ENCODE peak calls at places on chromosomes 16 and 17, in nine cellular contexts. F, J, V, U, A, W, Z, I and Q are unnamed samples.

GRCh38 chr17:81662002-81662401 is 4.4 kb downstream of the OXLD1 start:
- DNase-seq in A (no peak), F (no peak), I (no peak), V (no peak), W (no peak), Z (no peak), U (no peak), J (no peak), Q (no peak)

GRCh38 chr16:58494981-58495860 is 4.7 kb upstream of the NDRG4 start:
- DNase-seq in U (peak; percentile 93), V (peak; percentile 94), W (peak; percentile 98), F (no peak), J (peak; percentile 99), A (peak; percentile 85), Z (no peak), I (peak; percentile 92), Q (no peak)

GRCh38 chr17:49861150-49861884 is 13.4 kb upstream of the TAC4 start:
- DNase-seq in F (peak; percentile 43), Z (peak; percentile 18), U (no peak), W (no peak), A (peak; percentile 75), V (peak; percentile 57), J (peak; percentile 27), I (no peak), Q (no peak)

GRCh38 chr17:41492351-41492750 is 2.6 kb upstream of the KRT36 start:
- DNase-seq in I (peak; percentile 23), U (no peak), V (no peak), Z (no peak), F (no peak), J (peak; percentile 33), W (no peak), A (no peak), Q (no peak)

GRCh38 chr17:70913086-70913485 is 743.8 kb downstream of the KCNJ2 start:
- DNase-seq in W (peak; percentile 25), U (peak; percentile 22), F (no peak), J (peak; percentile 32), I (peak; percentile 22), Z (no peak), A (no peak), V (no peak), Q (no peak)

GRCh38 chr16:12158428-12158827 is 181.9 kb downstream of the SNX29 start:
- DNase-seq in Z (no peak), A (no peak), I (peak; percentile 90), F (no peak), U (peak; percentile 93), V (peak; percentile 61), J (peak; percentile 88), W (peak; percentile 95), Q (no peak)

GRCh38 chr17:19482571-19482970 is 51.1 kb upstream of the SLC47A1 start:
- DNase-seq in I (peak; percentile 7), W (peak; percentile 59), J (peak; percentile 53), U (peak; percentile 36), A (no peak), F (no peak), Z (no peak), V (no peak), Q (no peak)

GRCh38 chr17:8673621-8674020 is 43.1 kb upstream of the MYH10 start:
- DNase-seq in U (no peak), V (no peak), Z (no peak), J (peak; percentile 59), I (peak; percentile 31), F (no peak), A (no peak), W (peak; percentile 84), Q (no peak)

GRCh38 chr17:42248351-42249179 is 27.6 kb downstream of the STAT5B start:
- DNase-seq in W (peak; percentile 92), A (peak; percentile 35), I (peak; percentile 65), U (peak; percentile 70), V (no peak), J (peak; percentile 93), Z (peak; percentile 60), F (peak; percentile 76), Q (peak; percentile 62)

GRCh38 chr16:46569231-46569735 is 51.9 kb downstream of the SHCBP1 start:
- DNase-seq in F (no peak), J (no peak), Z (no peak), I (no peak), W (no peak), A (no peak), U (no peak), V (no peak), Q (no peak)

GRCh38 chr16:82773018-82773417 is 146.2 kb downstream of the CDH13 start:
- DNase-seq in U (no peak), Z (no peak), F (no peak), V (no peak), I (no peak), W (peak; percentile 55), J (peak; percentile 7), A (no peak), Q (no peak)

GRCh38 chr16:27408012-27408601 is 6.1 kb downstream of the IL21R start:
- DNase-seq in Z (no peak), I (peak; percentile 43), V (peak; percentile 60), W (peak; percentile 61), A (no peak), F (no peak), J (peak; percentile 65), U (no peak), Q (no peak)

GRCh38 chr17:57913576-57914273 is 41.5 kb downstream of the CUEDC1 start:
- DNase-seq in F (no peak), Z (no peak), U (no peak), I (no peak), V (no peak), A (no peak), J (no peak), W (no peak), Q (no peak)

GRCh38 chr17:2177235-2177811 is 122.4 kb downstream of the HIC1 start:
- DNase-seq in W (no peak), F (no peak), I (no peak), Z (no peak), J (peak; percentile 83), U (no peak), A (no peak), V (no peak), Q (no peak)

GRCh38 chr16:57527027-57527426 is 9.3 kb downstream of the CCDC102A start:
- DNase-seq in J (no peak), V (no peak), F (no peak), Z (no peak), W (no peak), I (no peak), U (no peak), A (no peak), Q (no peak)

GRCh38 chr17:2904135-2904534 is 107.9 kb downstream of the RAP1GAP2 start:
- DNase-seq in J (peak; percentile 24), W (peak; percentile 22), F (no peak), I (no peak), A (no peak), Z (no peak), U (peak; percentile 4), V (peak; percentile 29), Q (no peak)